ENCODE peak calls at places on chromosomes 2 and 18, in seven cellular contexts. J, Y, I, F, L, B and R are unnamed samples.

GRCh38 chr18:45560870-45561269 is 54.4 kb upstream of the SLC14A2 start:
- DNase-seq in J (no peak), Y (no peak), I (no peak), F (no peak), L (no peak), B (no peak), R (no peak)

GRCh38 chr2:46813046-46813445 is 102.6 kb downstream of the MCFD2 start:
- DNase-seq in J (no peak), Y (peak), I (no peak), F (peak), L (peak), B (no peak), R (no peak)

GRCh38 chr2:85438291-85439110 is 20.0 kb downstream of the SH2D6 start:
- DNase-seq in J (no peak), Y (no peak), I (no peak), F (no peak), L (no peak), B (no peak), R (peak)

GRCh38 chr18:12883003-12883683 is 894 bp downstream of the PTPN2 start:
- DNase-seq in J (no peak), Y (peak), I (no peak), F (no peak), L (peak), B (no peak), R (no peak)

GRCh38 chr2:235914756-235915155 is 253.4 kb downstream of the GBX2 start:
- DNase-seq in J (no peak), Y (no peak), I (no peak), F (no peak), L (no peak), B (no peak), R (no peak)

GRCh38 chr2:218032336-218033171 is 29.8 kb upstream of the TNS1 start:
- DNase-seq in J (no peak), Y (no peak), I (no peak), F (no peak), L (no peak), B (no peak), R (no peak)

GRCh38 chr2:1563943-1564342 is 150.7 kb downstream of the TPO start:
- DNase-seq in J (no peak), Y (no peak), I (no peak), F (no peak), L (no peak), B (no peak), R (no peak)

GRCh38 chr18:13223341-13224148 is 5.0 kb downstream of the LDLRAD4 start:
- DNase-seq in J (no peak), Y (no peak), I (no peak), F (no peak), L (no peak), B (no peak), R (no peak)

GRCh38 chr2:137255990-137256389 is 490.6 kb downstream of the THSD7B start:
- DNase-seq in J (no peak), Y (no peak), I (peak), F (no peak), L (no peak), B (no peak), R (no peak)

GRCh38 chr18:49768051-49768391 is 45.3 kb downstream of the ACAA2 start:
- DNase-seq in J (peak), Y (peak), I (peak), F (peak), L (peak), B (no peak), R (peak)

GRCh38 chr2:48713647-48714046 is 41.9 kb downstream of the LHCGR start:
- DNase-seq in J (no peak), Y (peak), I (no peak), F (peak), L (no peak), B (no peak), R (no peak)

GRCh38 chr2:200239216-200239615 is 67.3 kb upstream of the SPATS2L start:
- DNase-seq in J (no peak), Y (no peak), I (peak), F (no peak), L (no peak), B (no peak), R (no peak)

GRCh38 chr2:66771359-66771978 is 336.5 kb downstream of the MEIS1 start:
- DNase-seq in J (peak), Y (no peak), I (peak), F (peak), L (no peak), B (no peak), R (no peak)

GRCh38 chr18:37574113-37574512 is 8.5 kb upstream of the CELF4 start:
- DNase-seq in J (no peak), Y (no peak), I (no peak), F (no peak), L (no peak), B (no peak), R (no peak)

GRCh38 chr18:48918660-48919415 is 31.9 kb downstream of the SMAD7 start:
- DNase-seq in J (no peak), Y (no peak), I (no peak), F (no peak), L (peak), B (no peak), R (no peak)

GRCh38 chr18:7038330-7038846 is 79.2 kb downstream of the LAMA1 start:
- DNase-seq in J (peak), Y (peak), I (peak), F (peak), L (peak), B (no peak), R (no peak)

GRCh38 chr2:132595186-132595585 is 74.8 kb downstream of the LYPD1 start:
- DNase-seq in J (no peak), Y (no peak), I (no peak), F (no peak), L (no peak), B (no peak), R (no peak)

GRCh38 chr2:14778015-14778414 is 145.5 kb downstream of the LRATD1 start:
- DNase-seq in J (no peak), Y (no peak), I (peak), F (peak), L (no peak), B (no peak), R (no peak)

GRCh38 chr2:210207929-210208328 is 17.3 kb downstream of the ACADL start:
- DNase-seq in J (no peak), Y (no peak), I (no peak), F (no peak), L (no peak), B (no peak), R (no peak)

GRCh38 chr2:10507106-10507505 is 59.0 kb upstream of the ODC1 start:
- DNase-seq in J (no peak), Y (no peak), I (no peak), F (no peak), L (no peak), B (no peak), R (no peak)

GRCh38 chr2:208326016-208326415 is 60.0 kb downstream of the PIKFYVE start:
- DNase-seq in J (no peak), Y (no peak), I (no peak), F (no peak), L (no peak), B (no peak), R (no peak)

GRCh38 chr2:25257032-25257455 is 84.7 kb downstream of the DNMT3A start:
- DNase-seq in J (no peak), Y (peak), I (peak), F (peak), L (peak), B (no peak), R (no peak)

GRCh38 chr2:95159690-95160449 is at the start of gene ZNF514:
- DNase-seq in J (peak), Y (peak), I (peak), F (peak), L (peak), B (peak), R (peak)

GRCh38 chr18:41756141-41756540 is 198.9 kb upstream of the PIK3C3 start:
- DNase-seq in J (no peak), Y (no peak), I (no peak), F (no peak), L (no peak), B (no peak), R (no peak)

GRCh38 chr2:194346189-194346588 is 1310.8 kb upstream of the SLC39A10 start:
- DNase-seq in J (no peak), Y (no peak), I (no peak), F (no peak), L (no peak), B (no peak), R (no peak)

GRCh38 chr2:49033394-49033793 is 120.9 kb downstream of the FSHR start:
- DNase-seq in J (no peak), Y (no peak), I (no peak), F (no peak), L (no peak), B (no peak), R (no peak)

GRCh38 chr2:240131296-240131695 is 4.8 kb downstream of the COPS9 start:
- DNase-seq in J (no peak), Y (no peak), I (no peak), F (no peak), L (no peak), B (no peak), R (no peak)

GRCh38 chr18:70936160-70936559 is 647.3 kb downstream of the SOCS6 start:
- DNase-seq in J (no peak), Y (no peak), I (no peak), F (no peak), L (no peak), B (no peak), R (no peak)

GRCh38 chr2:231933916-231934401 is 7.8 kb upstream of the NPPC start:
- DNase-seq in J (no peak), Y (no peak), I (no peak), F (no peak), L (no peak), B (no peak), R (no peak)

DNA sequence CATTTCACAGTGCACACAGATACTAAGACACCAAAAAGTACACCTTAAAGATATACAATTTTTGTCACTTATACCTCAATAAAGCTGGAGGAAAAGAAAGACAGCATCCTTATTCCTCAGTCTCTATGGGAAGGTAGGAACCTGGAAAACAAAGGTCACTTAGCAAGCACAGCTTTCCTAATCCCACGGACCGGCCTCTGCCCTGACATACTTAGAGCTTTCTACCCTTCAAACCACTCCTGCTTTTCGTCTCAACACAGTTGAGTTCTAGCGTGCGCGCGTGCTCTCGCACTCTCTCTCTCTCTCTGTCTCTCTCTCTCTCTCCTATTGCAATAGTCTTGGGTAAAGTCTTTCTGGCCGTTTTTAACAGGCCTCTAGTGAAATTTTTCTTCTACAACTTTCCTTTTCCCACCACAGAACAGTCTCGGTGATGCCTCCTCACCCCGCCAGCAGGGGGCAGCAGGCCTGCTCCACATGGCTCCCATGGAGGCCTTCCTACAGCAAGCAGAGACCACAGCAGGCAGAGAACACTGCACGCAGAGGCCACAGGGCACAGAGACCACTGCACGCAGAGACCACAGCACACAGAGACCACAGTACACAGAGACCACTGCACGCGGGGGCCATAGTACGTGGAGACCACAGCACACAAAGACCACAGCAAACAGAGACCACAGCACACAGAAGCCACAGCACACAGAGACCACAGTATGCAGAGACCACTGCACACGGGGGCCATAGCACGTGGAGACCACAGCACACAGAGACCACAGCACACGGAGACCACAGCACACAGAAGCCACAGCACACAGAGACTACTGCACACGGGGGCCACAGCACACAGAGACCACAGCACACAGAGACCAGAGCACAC is 106.9 kb downstream of the FBXO15 start:
- DNase-seq in J (peak), Y (peak), I (no peak), F (peak), L (peak), B (peak), R (peak)
- TF ChIP-seq CTCF in J (peak), Y (peak), I (peak), F (peak), L (peak), B (peak), R (peak)

DNA sequence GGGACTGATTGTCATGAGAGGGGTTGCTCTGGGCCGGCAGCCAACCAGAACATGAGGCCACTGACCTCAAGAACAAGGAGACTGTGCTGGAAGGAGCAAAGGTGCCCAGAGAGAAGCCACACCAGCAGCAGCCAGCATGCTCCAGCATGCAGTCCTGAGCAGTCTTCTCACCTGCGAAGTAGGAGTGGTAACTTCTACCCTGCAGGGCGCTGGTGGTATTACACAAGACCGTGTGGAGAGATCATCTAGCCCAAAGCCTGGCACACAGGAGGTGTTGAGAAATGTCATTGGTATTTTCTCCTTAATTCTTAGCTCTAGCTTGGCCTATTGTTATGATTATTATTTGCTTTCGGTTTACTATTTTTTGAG is 132.7 kb downstream of the TSN start:
- DNase-seq in J (peak), Y (peak), I (no peak), F (no peak), L (no peak), B (no peak), R (peak)
- TF ChIP-seq CTCF in J (no peak), Y (peak), I (peak), F (no peak), L (peak), B (no peak), R (peak)

GRCh38 chr18:62900132-62900883 is 185.0 kb downstream of the PHLPP1 start:
- DNase-seq in J (no peak), Y (no peak), I (no peak), F (no peak), L (no peak), B (no peak), R (no peak)
- TF ChIP-seq CTCF in J (no peak), Y (no peak), I (no peak), F (no peak), L (no peak), B (no peak), R (no peak)

GRCh38 chr2:138814123-138814883 is 34.1 kb upstream of the NXPH2 start:
- DNase-seq in J (peak), Y (no peak), I (no peak), F (no peak), L (no peak), B (no peak), R (peak)
- TF ChIP-seq CTCF in J (no peak), Y (peak), I (peak), F (no peak), L (no peak), B (no peak), R (peak)

GRCh38 chr2:134232868-134233732 is 20.8 kb upstream of the MGAT5 start:
- DNase-seq in J (no peak), Y (no peak), I (peak), F (peak), L (no peak), B (no peak), R (peak)
- TF ChIP-seq CTCF in J (no peak), Y (no peak), I (no peak), F (no peak), L (no peak), B (peak), R (no peak)

GRCh38 chr2:4763009-4763408 is 929.2 kb upstream of the SOX11 start:
- DNase-seq in J (peak), Y (peak), I (peak), F (no peak), L (peak), B (no peak), R (no peak)
- TF ChIP-seq CTCF in J (no peak), Y (no peak), I (peak), F (no peak), L (peak), B (no peak), R (peak)